ENCODE peak calls at places on chromosome 11, in nine cellular contexts. G is cardiac muscle cell; R is fibroblast of lung; Z is IMR-90; O is H1; D is mammary epithelial cell; S is left lung; U is vagina; J is CD4-positive, CD25-positive, alpha-beta regulatory T cell. Q is an unnamed sample. For H3K27me3, the result is how much of the 10 kb centered on the place peaks cover.

GRCh38 chr11:57459112-57460016 is 964 bp upstream of the RTN4RL2 start:
- DNase-seq in G (peak), R (no peak), Z (peak), O (peak), D (no peak), S (peak), U (no peak), J (no peak), Q (no peak)

GRCh38 chr11:114928260-114928870 is 250.0 kb downstream of the NXPE2 start:
- DNase-seq in G (no peak), R (no peak), Z (no peak), O (no peak), D (no peak), S (no peak), U (no peak), J (no peak), Q (no peak)

GRCh38 chr11:100851129-100851528 is 164.0 kb downstream of the ARHGAP42 start:
- DNase-seq in G (no peak), R (peak), Z (peak), O (no peak), D (peak), S (no peak), U (no peak), J (no peak), Q (no peak)

GRCh38 chr11:15968461-15969130 is 387.8 kb downstream of the SOX6 start:
- DNase-seq in G (no peak), R (peak), Z (no peak), O (no peak), D (peak), S (no peak), U (no peak), J (no peak), Q (no peak)

GRCh38 chr11:115168229-115168671 is 336.0 kb downstream of the CADM1 start:
- DNase-seq in G (no peak), R (no peak), Z (no peak), O (no peak), D (no peak), S (no peak), U (peak), J (no peak), Q (no peak)

GRCh38 chr11:20754957-20755356 is 85.6 kb downstream of the NELL1 start:
- DNase-seq in G (no peak), R (no peak), Z (no peak), O (peak), D (peak), S (no peak), U (no peak), J (no peak), Q (no peak)

GRCh38 chr11:134155456-134155855 is 68.3 kb downstream of the NCAPD3 start:
- DNase-seq in G (no peak), R (no peak), Z (no peak), O (no peak), D (no peak), S (no peak), U (no peak), J (no peak), Q (no peak)

GRCh38 chr11:86551286-86551685 is 121.1 kb downstream of the ME3 start:
- DNase-seq in G (no peak), R (peak), Z (peak), O (no peak), D (peak), S (no peak), U (no peak), J (no peak), Q (no peak)

GRCh38 chr11:12724301-12725046 is 50.3 kb downstream of the TEAD1 start:
- DNase-seq in G (no peak), R (peak), Z (peak), O (peak), D (peak), S (no peak), U (no peak), J (no peak), Q (peak)

GRCh38 chr11:32154275-32154674 is 63.4 kb downstream of the RCN1 start:
- DNase-seq in G (no peak), R (peak), Z (peak), O (no peak), D (peak), S (no peak), U (no peak), J (no peak), Q (no peak)

GRCh38 chr11:11243790-11244469 is 109.1 kb downstream of the CSNK2A3 start:
- DNase-seq in G (peak), R (no peak), Z (no peak), O (peak), D (peak), S (no peak), U (no peak), J (peak), Q (no peak)

GRCh38 chr11:13384837-13385417 is 78.1 kb downstream of the BTBD10 start:
- DNase-seq in G (peak), R (peak), Z (peak), O (peak), D (peak), S (no peak), U (no peak), J (no peak), Q (no peak)

GRCh38 chr11:10413268-10413667 is 41.8 kb upstream of the AMPD3 start:
- DNase-seq in G (peak), R (peak), Z (peak), O (no peak), D (peak), S (no peak), U (no peak), J (peak), Q (no peak)

GRCh38 chr11:69531071-69531716 is 49.7 kb downstream of the LINC01488 start:
- DNase-seq in G (no peak), R (no peak), Z (no peak), O (no peak), D (no peak), S (no peak), U (peak), J (no peak), Q (no peak)

GRCh38 chr11:43508511-43508918 is 149.8 kb downstream of the TTC17 start:
- DNase-seq in G (no peak), R (peak), Z (peak), O (no peak), D (peak), S (no peak), U (no peak), J (no peak), Q (no peak)

GRCh38 chr11:8230178-8230859 is 33.4 kb downstream of the LMO1 start:
- DNase-seq in G (no peak), R (no peak), Z (no peak), O (no peak), D (no peak), S (peak), U (no peak), J (no peak), Q (no peak)

GRCh38 chr11:79054636-79055035 is 386.2 kb downstream of the TENM4 start:
- DNase-seq in G (no peak), R (peak), Z (peak), O (no peak), D (peak), S (no peak), U (no peak), J (no peak), Q (no peak)

GRCh38 chr11:106061249-106061794 is 15.8 kb downstream of the KBTBD3 start:
- DNase-seq in G (no peak), R (no peak), Z (no peak), O (no peak), D (no peak), S (no peak), U (no peak), J (no peak), Q (no peak)

GRCh38 chr11:4186464-4187054 is 92.0 kb downstream of the RRM1 start:
- DNase-seq in G (no peak), R (no peak), Z (no peak), O (no peak), D (no peak), S (no peak), U (no peak), J (no peak), Q (no peak)

GRCh38 chr11:7414729-7415536 is 70.4 kb upstream of the OLFML1 start:
- DNase-seq in G (peak), R (no peak), Z (no peak), O (no peak), D (no peak), S (peak), U (no peak), J (no peak), Q (no peak)

GRCh38 chr11:129992161-129992944 is 10.3 kb downstream of the PRDM10 start:
- DNase-seq in G (peak), R (peak), Z (peak), O (peak), D (peak), S (no peak), U (no peak), J (peak), Q (no peak)

GRCh38 chr11:108620958-108621772 is 27.6 kb upstream of the EXPH5 start:
- DNase-seq in G (no peak), R (no peak), Z (peak), O (no peak), D (peak), S (no peak), U (no peak), J (no peak), Q (no peak)

GRCh38 chr11:45314900-45315299 is 28.8 kb upstream of the SYT13 start:
- DNase-seq in G (no peak), R (no peak), Z (no peak), O (peak), D (no peak), S (no peak), U (peak), J (no peak), Q (no peak)

GRCh38 chr11:112965601-112966125 is 4.4 kb downstream of the NCAM1 start:
- DNase-seq in G (peak), R (no peak), Z (no peak), O (no peak), D (no peak), S (no peak), U (no peak), J (no peak), Q (no peak)

GRCh38 chr11:16217631-16218030 is 138.7 kb downstream of the SOX6 start:
- DNase-seq in G (no peak), R (peak), Z (peak), O (no peak), D (no peak), S (no peak), U (no peak), J (no peak), Q (no peak)

GRCh38 chr11:106956887-106957505 is 61.3 kb downstream of the GUCY1A2 start:
- DNase-seq in G (no peak), R (no peak), Z (no peak), O (peak), D (no peak), S (peak), U (no peak), J (no peak), Q (no peak)

GRCh38 chr11:45150301-45150700 is 3.9 kb downstream of the PRDM11 start:
- DNase-seq in G (no peak), R (no peak), Z (no peak), O (no peak), D (no peak), S (no peak), U (peak), J (no peak), Q (no peak)

GRCh38 chr11:36075053-36075452 is 131.2 kb downstream of the LDLRAD3 start:
- DNase-seq in G (no peak), R (peak), Z (peak), O (no peak), D (peak), S (no peak), U (no peak), J (no peak), Q (no peak)

GRCh38 chr11:101129203-101129943 is at the start of gene PGR:
- DNase-seq in G (peak), R (peak), Z (no peak), O (peak), D (no peak), S (peak), U (no peak), J (no peak), Q (peak)

GRCh38 chr11:110173775-110174644 is 80.8 kb downstream of the ZC3H12C start:
- DNase-seq in G (peak), R (peak), Z (peak), O (peak), D (peak), S (no peak), U (no peak), J (peak), Q (peak)

GRCh38 chr11:17197431-17197898 is 10.3 kb downstream of the PIK3C2A start:
- DNase-seq in G (no peak), R (peak), Z (peak), O (no peak), D (peak), S (no peak), U (no peak), J (no peak), Q (no peak)

GRCh38 chr11:45651156-45651555 is 14.3 kb downstream of the CHST1 start:
- DNase-seq in G (no peak), R (no peak), Z (no peak), O (no peak), D (no peak), S (peak), U (no peak), J (no peak), Q (peak)

GRCh38 chr11:45180158-45180887 is 33.9 kb downstream of the PRDM11 start:
- DNase-seq in G (peak), R (no peak), Z (no peak), O (peak), D (peak), S (peak), U (no peak), J (no peak), Q (peak)

GRCh38 chr11:103624708-103625623 is 411.5 kb upstream of the DDI1 start:
- DNase-seq in G (no peak), R (peak), Z (peak), O (no peak), D (peak), S (no peak), U (no peak), J (no peak), Q (no peak)

DNA sequence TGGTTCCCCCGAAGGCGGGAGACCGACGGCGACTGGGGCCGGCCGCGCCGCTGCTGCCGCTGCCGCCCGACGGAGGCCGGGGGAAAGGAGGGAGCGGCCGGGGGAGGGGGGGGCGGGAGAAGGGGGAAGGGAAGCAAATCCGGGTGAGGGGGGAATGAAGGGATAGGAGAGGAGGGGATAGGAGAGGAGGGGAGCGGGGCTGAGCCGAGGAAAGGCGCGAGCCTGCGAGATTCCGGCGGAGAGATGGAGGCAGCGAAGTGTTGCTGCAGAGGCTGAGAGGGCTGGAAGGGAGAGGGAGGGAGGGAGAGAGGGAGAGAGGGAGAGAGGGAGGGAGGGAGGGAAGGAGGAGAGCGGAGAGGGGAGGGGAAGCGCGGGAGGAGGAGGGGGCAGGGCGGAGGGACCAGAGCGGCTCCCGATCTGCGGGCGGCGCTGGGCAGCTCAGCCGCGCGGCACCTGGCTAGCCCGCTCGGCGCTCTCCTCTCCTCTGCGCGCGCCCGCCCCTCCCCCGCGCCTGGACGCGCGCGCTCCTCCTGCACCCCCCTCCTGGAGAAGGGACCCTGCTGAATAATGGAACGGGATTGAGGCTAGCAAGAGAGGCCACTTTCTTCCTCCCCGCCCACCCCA is 52.4 kb downstream of the SLC22A12 start:
- DNase-seq in G (peak), R (no peak), Z (no peak), O (peak), D (no peak), S (no peak), U (no peak), J (no peak), Q (no peak)
- H3K27me3 ChIP-seq in G (half or more), R (under half), Z (half or more), O (half or more), D (under half), S (half or more), U (under half), J (under half), Q (under half)

GRCh38 chr11:66328307-66329144 is 7.7 kb downstream of the RIN1 start:
- DNase-seq in G (peak), R (peak), Z (peak), O (peak), D (peak), S (peak), U (no peak), J (peak), Q (peak)
- H3K4me3 ChIP-seq in G (no peak), R (no peak), Z (no peak), O (peak), D (no peak), S (no peak), U (no peak), J (no peak), Q (no peak)

GRCh38 chr11:124740277-124740882 is 638 bp downstream of the NRGN start:
- DNase-seq in G (no peak), R (no peak), Z (no peak), O (no peak), D (peak), S (peak), U (no peak), J (peak), Q (peak)
- H3K27me3 ChIP-seq in G (half or more), R (under half), Z (under half), O (half or more), D (under half), S (under half), U (under half), J (under half), Q (under half)

GRCh38 chr11:82810738-82811137 is 77.1 kb upstream of the FAM181B start:
- DNase-seq in G (no peak), R (no peak), Z (no peak), O (no peak), D (no peak), S (no peak), U (no peak), J (no peak), Q (no peak)

GRCh38 chr11:82818399-82819043 is 81.7 kb downstream of the PRCP start:
- DNase-seq in G (no peak), R (no peak), Z (no peak), O (no peak), D (no peak), S (no peak), U (no peak), J (no peak), Q (no peak)

GRCh38 chr11:82810326-82810725 is 76.7 kb upstream of the FAM181B start:
- DNase-seq in G (no peak), R (no peak), Z (no peak), O (no peak), D (no peak), S (no peak), U (no peak), J (no peak), Q (no peak)

GRCh38 chr11:82811369-82811768 is 77.7 kb upstream of the FAM181B start:
- DNase-seq in G (no peak), R (no peak), Z (no peak), O (no peak), D (no peak), S (peak), U (no peak), J (no peak), Q (no peak)

GRCh38 chr11:82814379-82814778 is 80.7 kb upstream of the FAM181B start:
- DNase-seq in G (no peak), R (no peak), Z (no peak), O (no peak), D (no peak), S (no peak), U (no peak), J (no peak), Q (no peak)
- H3K4me3 ChIP-seq in G (no peak), R (no peak), Z (no peak), O (no peak), D (no peak), S (no peak), U (no peak), J (no peak), Q (no peak)

GRCh38 chr11:66725646-66726045 is 3.4 kb downstream of the SPTBN2 start:
- DNase-seq in G (peak), R (no peak), Z (peak), O (no peak), D (no peak), S (peak), U (no peak), J (no peak), Q (no peak)

GRCh38 chr11:66729447-66729846 is 431 bp upstream of the SPTBN2 start:
- DNase-seq in G (no peak), R (no peak), Z (no peak), O (no peak), D (no peak), S (no peak), U (no peak), J (no peak), Q (no peak)

GRCh38 chr11:66727883-66728759 is 895 bp downstream of the SPTBN2 start:
- DNase-seq in G (peak), R (no peak), Z (no peak), O (peak), D (no peak), S (peak), U (no peak), J (no peak), Q (no peak)

GRCh38 chr11:66728760-66729385 is at the start of gene SPTBN2:
- DNase-seq in G (peak), R (no peak), Z (no peak), O (no peak), D (no peak), S (no peak), U (no peak), J (no peak), Q (no peak)

GRCh38 chr11:66727282-66727882 is 1.6 kb downstream of the SPTBN2 start:
- DNase-seq in G (peak), R (peak), Z (peak), O (peak), D (peak), S (peak), U (no peak), J (peak), Q (no peak)
- H3K27me3 ChIP-seq in G (half or more), R (under half), Z (half or more), O (under half), D (under half), S (half or more), U (under half), J (under half), Q (under half)

GRCh38 chr11:120212926-120213325 is 2.1 kb downstream of the OAF start:
- DNase-seq in G (peak), R (no peak), Z (no peak), O (no peak), D (no peak), S (no peak), U (no peak), J (no peak), Q (no peak)
- H3K4me3 ChIP-seq in G (no peak), R (peak), Z (no peak), O (no peak), D (no peak), S (peak), U (peak), J (no peak), Q (no peak)

GRCh38 chr11:34576331-34576730 is 44.6 kb upstream of the EHF start:
- DNase-seq in G (no peak), R (no peak), Z (peak), O (no peak), D (no peak), S (no peak), U (no peak), J (no peak), Q (no peak)

GRCh38 chr11:34570584-34570983 is 50.3 kb upstream of the EHF start:
- DNase-seq in G (no peak), R (no peak), Z (peak), O (no peak), D (peak), S (no peak), U (no peak), J (no peak), Q (no peak)

GRCh38 chr11:34567733-34568132 is 53.2 kb upstream of the EHF start:
- DNase-seq in G (no peak), R (no peak), Z (no peak), O (no peak), D (no peak), S (no peak), U (no peak), J (no peak), Q (no peak)

DNA sequence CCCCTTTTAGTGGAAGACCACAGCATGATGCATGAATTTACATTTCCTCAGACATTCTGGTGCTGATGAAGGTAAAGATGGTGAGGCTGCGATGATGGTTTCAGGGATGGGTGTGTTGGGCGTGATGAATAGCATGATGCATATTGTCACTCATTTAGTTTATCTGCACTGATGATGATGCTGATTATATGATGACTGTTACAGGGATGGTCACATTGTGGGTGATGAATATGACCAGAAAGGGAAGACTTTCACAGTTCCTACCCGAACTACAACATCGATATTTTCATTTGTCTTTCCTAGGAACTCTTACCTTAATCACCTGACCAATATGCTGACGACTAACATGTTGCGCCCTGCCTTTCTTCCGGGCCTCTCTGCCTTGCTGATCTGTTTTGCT is 47.4 kb upstream of the EHF start:
- DNase-seq in G (no peak), R (no peak), Z (no peak), O (no peak), D (no peak), S (no peak), U (no peak), J (no peak), Q (no peak)
- H3K27me3 ChIP-seq in G (under half), R (under half), Z (under half), O (under half), D (under half), S (under half), U (under half), J (under half), Q (under half)

Q was measured in aorta.